ENCODE peak calls at places on chromosomes 11 and 22, in six cellular contexts. J is lung; V is posterior vena cava; W is stimulated activated CD4-positive, alpha-beta T cell treated with anti-CD3 and anti-CD28 coated beads, Interleukin-15, amount 100 ng/mL, for 48 hours; S is AG09319; F is coronary artery. G is an unnamed sample.

GRCh38 chr22:44191036-44191454 is 10.3 kb downstream of the PARVG start:
- DNase-seq in J (no peak), V (no peak), W (peak; percentile 25), S (no peak), F (no peak), G (no peak)

GRCh38 chr11:114058871-114059277 is 637 bp upstream of the ZBTB16 start:
- DNase-seq in J (no peak), V (peak; percentile 83), W (no peak), S (no peak), F (no peak), G (no peak)

GRCh38 chr11:22869325-22869724 is 9.1 kb upstream of the CCDC179 start:
- DNase-seq in J (no peak), V (no peak), W (no peak), S (no peak), F (no peak), G (no peak)

GRCh38 chr22:44588348-44588747 is 90.3 kb upstream of the RTL6 start:
- DNase-seq in J (no peak), V (peak; percentile 68), W (no peak), S (no peak), F (peak; percentile 26), G (no peak)

GRCh38 chr22:39630721-39631120 is 60.2 kb downstream of the CACNA1I start:
- DNase-seq in J (no peak), V (no peak), W (no peak), S (no peak), F (no peak), G (no peak)

GRCh38 chr11:77109236-77110019 is 6.8 kb downstream of the OMP start:
- DNase-seq in J (no peak), V (no peak), W (no peak), S (no peak), F (no peak), G (no peak)

GRCh38 chr11:9575531-9576240 is 2.2 kb downstream of the WEE1 start:
- DNase-seq in J (no peak), V (no peak), W (no peak), S (no peak), F (no peak), G (no peak)

GRCh38 chr11:9796854-9797253 is 133.0 kb downstream of the SWAP70 start:
- DNase-seq in J (no peak), V (no peak), W (no peak), S (peak; percentile 73), F (no peak), G (no peak)

GRCh38 chr22:24420072-24420976 is 7.1 kb upstream of the ADORA2A start:
- DNase-seq in J (no peak), V (peak; percentile 82), W (no peak), S (no peak), F (no peak), G (no peak)

GRCh38 chr11:74689666-74690065 is 41.6 kb downstream of the CHRDL2 start:
- DNase-seq in J (no peak), V (no peak), W (no peak), S (no peak), F (no peak), G (no peak)

GRCh38 chr11:1338201-1339065 is 29.0 kb upstream of the TOLLIP start:
- DNase-seq in J (peak; percentile 28), V (no peak), W (no peak), S (no peak), F (no peak), G (peak; percentile 84)

GRCh38 chr11:18367431-18367830 is 26.9 kb upstream of the LDHA start:
- DNase-seq in J (no peak), V (no peak), W (no peak), S (no peak), F (no peak), G (peak; percentile 3)

GRCh38 chr22:17205432-17205831 is 13.8 kb downstream of the ADA2 start:
- DNase-seq in J (no peak), V (no peak), W (no peak), S (no peak), F (no peak), G (no peak)

GRCh38 chr11:60899021-60899936 is 7.1 kb downstream of the PRPF19 start:
- DNase-seq in J (no peak), V (no peak), W (no peak), S (peak; percentile 27), F (no peak), G (no peak)

GRCh38 chr22:43273902-43274484 is 69.2 kb downstream of the SCUBE1 start:
- DNase-seq in J (peak; percentile 58), V (no peak), W (peak; percentile 18), S (no peak), F (no peak), G (no peak)

GRCh38 chr11:130609121-130610035 is 160.9 kb downstream of the ADAMTS15 start:
- DNase-seq in J (peak; percentile 56), V (peak; percentile 94), W (no peak), S (no peak), F (peak; percentile 97), G (no peak)

GRCh38 chr11:73395297-73396208 is 19.4 kb downstream of the RELT start:
- DNase-seq in J (no peak), V (peak; percentile 79), W (no peak), S (no peak), F (peak; percentile 69), G (no peak)

GRCh38 chr22:50314081-50314454 is 6.6 kb upstream of the PLXNB2 start:
- DNase-seq in J (no peak), V (no peak), W (no peak), S (no peak), F (no peak), G (no peak)

GRCh38 chr11:31793264-31793663 is 17.9 kb downstream of the PAX6 start:
- DNase-seq in J (no peak), V (no peak), W (no peak), S (no peak), F (no peak), G (no peak)

GRCh38 chr11:93895106-93895862 is 44.9 kb upstream of the VSTM5 start:
- DNase-seq in J (no peak), V (no peak), W (peak; percentile 5), S (peak; percentile 68), F (no peak), G (no peak)

GRCh38 chr11:122241561-122241960 is 125.5 kb upstream of the BLID start:
- DNase-seq in J (no peak), V (no peak), W (no peak), S (no peak), F (no peak), G (no peak)

GRCh38 chr11:1453611-1454386 is 32.8 kb downstream of the MOB2 start:
- DNase-seq in J (peak; percentile 55), V (no peak), W (no peak), S (no peak), F (no peak), G (no peak)

GRCh38 chr22:45968751-45969413 is 8.1 kb downstream of the WNT7B start:
- DNase-seq in J (no peak), V (no peak), W (no peak), S (no peak), F (no peak), G (no peak)

GRCh38 chr22:30245181-30245984 is 1.2 kb downstream of the LIF start:
- DNase-seq in J (no peak), V (no peak), W (no peak), S (no peak), F (no peak), G (no peak)

GRCh38 chr11:34605481-34606325 is 15.2 kb upstream of the EHF start:
- DNase-seq in J (no peak), V (no peak), W (no peak), S (no peak), F (no peak), G (no peak)

GRCh38 chr11:61092280-61092766 is 10.0 kb upstream of the CD5 start:
- DNase-seq in J (no peak), V (no peak), W (peak; percentile 61), S (no peak), F (peak; percentile 45), G (no peak)

GRCh38 chr11:534592-535518 is 521 bp downstream of the HRAS start:
- DNase-seq in J (no peak), V (peak; percentile 82), W (no peak), S (no peak), F (no peak), G (no peak)

GRCh38 chr22:31544481-31545480 is 48.4 kb downstream of the SFI1 start:
- DNase-seq in J (no peak), V (no peak), W (no peak), S (no peak), F (no peak), G (no peak)

GRCh38 chr11:2533642-2534115 is 88.9 kb downstream of the KCNQ1 start:
- DNase-seq in J (peak; percentile 68), V (peak; percentile 92), W (no peak), S (peak; percentile 63), F (no peak), G (no peak)

GRCh38 chr22:24589518-24590030 is 3.3 kb downstream of the LRRC75B start:
- DNase-seq in J (no peak), V (peak; percentile 58), W (no peak), S (no peak), F (no peak), G (no peak)

GRCh38 chr11:76587810-76588454 is 82.6 kb downstream of the LRRC32 start:
- DNase-seq in J (no peak), V (no peak), W (no peak), S (no peak), F (no peak), G (no peak)

GRCh38 chr22:42177891-42178336 is 47.3 kb upstream of the CYP2D6 start:
- DNase-seq in J (no peak), V (no peak), W (no peak), S (no peak), F (no peak), G (no peak)

GRCh38 chr11:88250566-88251080 is 75.4 kb upstream of the RAB38 start:
- DNase-seq in J (no peak), V (no peak), W (no peak), S (no peak), F (no peak), G (no peak)

GRCh38 chr11:118529584-118530175 is 1.3 kb upstream of the TMEM25 start:
- DNase-seq in J (no peak), V (no peak), W (no peak), S (no peak), F (no peak), G (no peak)

GRCh38 chr11:82003671-82004148 is 730.0 kb downstream of the FAM181B start:
- DNase-seq in J (no peak), V (no peak), W (peak; percentile 9), S (peak; percentile 4), F (no peak), G (peak; percentile 89)

GRCh38 chr11:393219-394033 is 583 bp upstream of the PKP3 start:
- DNase-seq in J (no peak), V (no peak), W (no peak), S (peak; percentile 37), F (no peak), G (no peak)

GRCh38 chr11:28417601-28418323 is 309.6 kb downstream of the METTL15 start:
- DNase-seq in J (no peak), V (no peak), W (no peak), S (no peak), F (no peak), G (no peak)

G was measured in osteocyte.